ENCODE peak calls at places on chromosome X, in seven cellular contexts. One of them, this sample, is unnamed.

GRCh38 chrX:79182616-79183015 is 38.1 kb downstream of the GPR174 start:
- DNase-seq in HTR-8/SVneo: no peak
- DNase-seq in AG20443: no peak
- DNase-seq in posterior vena cava: no peak
- DNase-seq in globus pallidus: no peak
- DNase-seq in cardiac muscle cell: no peak
- DNase-seq in kidney epithelial cell: no peak
- DNase-seq in this sample: no peak

GRCh38 chrX:106286053-106286650 is 118.0 kb downstream of the PWWP3B start:
- DNase-seq in HTR-8/SVneo: no peak
- DNase-seq in AG20443: no peak
- DNase-seq in posterior vena cava: no peak
- DNase-seq in globus pallidus: no peak
- DNase-seq in cardiac muscle cell: no peak
- DNase-seq in kidney epithelial cell: peak
- DNase-seq in this sample: peak

GRCh38 chrX:27575565-27575964 is 14.6 kb upstream of the DCAF8L2 start:
- DNase-seq in HTR-8/SVneo: no peak
- DNase-seq in AG20443: no peak
- DNase-seq in posterior vena cava: no peak
- DNase-seq in globus pallidus: no peak
- DNase-seq in cardiac muscle cell: no peak
- DNase-seq in kidney epithelial cell: no peak
- DNase-seq in this sample: no peak

GRCh38 chrX:110436497-110436896 is 77.8 kb downstream of the RTL9 start:
- DNase-seq in HTR-8/SVneo: no peak
- DNase-seq in AG20443: no peak
- DNase-seq in posterior vena cava: no peak
- DNase-seq in globus pallidus: no peak
- DNase-seq in cardiac muscle cell: no peak
- DNase-seq in kidney epithelial cell: no peak
- DNase-seq in this sample: no peak

GRCh38 chrX:43808231-43808630 is 74.0 kb downstream of the MAOB start:
- DNase-seq in HTR-8/SVneo: no peak
- DNase-seq in AG20443: no peak
- DNase-seq in posterior vena cava: no peak
- DNase-seq in globus pallidus: no peak
- DNase-seq in cardiac muscle cell: no peak
- DNase-seq in kidney epithelial cell: no peak
- DNase-seq in this sample: no peak

GRCh38 chrX:17553451-17553850 is 178.5 kb downstream of the NHS start:
- DNase-seq in HTR-8/SVneo: peak
- DNase-seq in AG20443: peak
- DNase-seq in posterior vena cava: no peak
- DNase-seq in globus pallidus: no peak
- DNase-seq in cardiac muscle cell: no peak
- DNase-seq in kidney epithelial cell: no peak
- DNase-seq in this sample: no peak

GRCh38 chrX:101078716-101079115 is at the start of gene TMEM35A:
- DNase-seq in HTR-8/SVneo: no peak
- DNase-seq in AG20443: peak
- DNase-seq in posterior vena cava: no peak
- DNase-seq in globus pallidus: no peak
- DNase-seq in cardiac muscle cell: peak
- DNase-seq in kidney epithelial cell: no peak
- DNase-seq in this sample: no peak

GRCh38 chrX:112818114-112819012 is 22.3 kb downstream of the AMOT start:
- DNase-seq in HTR-8/SVneo: no peak
- DNase-seq in AG20443: no peak
- DNase-seq in posterior vena cava: no peak
- DNase-seq in globus pallidus: no peak
- DNase-seq in cardiac muscle cell: no peak
- DNase-seq in kidney epithelial cell: no peak
- DNase-seq in this sample: no peak

GRCh38 chrX:130039847-130040246 is 57.4 kb downstream of the BCORL1 start:
- DNase-seq in HTR-8/SVneo: no peak
- DNase-seq in AG20443: no peak
- DNase-seq in posterior vena cava: no peak
- DNase-seq in globus pallidus: no peak
- DNase-seq in cardiac muscle cell: no peak
- DNase-seq in kidney epithelial cell: no peak
- DNase-seq in this sample: no peak

GRCh38 chrX:45621356-45622041 is 420.8 kb upstream of the DIPK2B start:
- DNase-seq in HTR-8/SVneo: no peak
- DNase-seq in AG20443: peak
- DNase-seq in posterior vena cava: no peak
- DNase-seq in globus pallidus: no peak
- DNase-seq in cardiac muscle cell: no peak
- DNase-seq in kidney epithelial cell: peak
- DNase-seq in this sample: peak

GRCh38 chrX:103464071-103464773 is 55.1 kb downstream of the RAB40A start:
- DNase-seq in HTR-8/SVneo: no peak
- DNase-seq in AG20443: peak
- DNase-seq in posterior vena cava: no peak
- DNase-seq in globus pallidus: peak
- DNase-seq in cardiac muscle cell: peak
- DNase-seq in kidney epithelial cell: no peak
- DNase-seq in this sample: peak

GRCh38 chrX:14616301-14616700 is 87.0 kb downstream of the GLRA2 start:
- DNase-seq in HTR-8/SVneo: no peak
- DNase-seq in AG20443: peak
- DNase-seq in posterior vena cava: no peak
- DNase-seq in globus pallidus: no peak
- DNase-seq in cardiac muscle cell: no peak
- DNase-seq in kidney epithelial cell: no peak
- DNase-seq in this sample: no peak

GRCh38 chrX:31590581-31591113 is 518.8 kb upstream of the FTHL17 start:
- DNase-seq in HTR-8/SVneo: peak
- DNase-seq in AG20443: peak
- DNase-seq in posterior vena cava: no peak
- DNase-seq in globus pallidus: no peak
- DNase-seq in cardiac muscle cell: no peak
- DNase-seq in kidney epithelial cell: no peak
- DNase-seq in this sample: peak

This sample was measured in COLO829.